ENCODE peak calls at places on chromosomes 2 and 18, in six cellular contexts. T, F, H, S, Y and V are unnamed samples.

GRCh38 chr2:156437272-156437671 is 1.1 kb downstream of the GPD2 start:
- DNase-seq in Y (no peak), S (no peak), H (no peak), F (no peak), T (peak), V (no peak)

GRCh38 chr2:112818094-112818902 is 18.3 kb downstream of the IL1B start:
- DNase-seq in Y (peak), F (no peak), H (no peak), T (no peak), S (no peak), V (no peak)

GRCh38 chr2:240739797-240740196 is 48.1 kb downstream of the AQP12A start:
- DNase-seq in S (no peak), F (no peak), Y (no peak), H (no peak), T (no peak), V (no peak)

GRCh38 chr2:236352761-236353593 is 88.8 kb upstream of the ASB18 start:
- DNase-seq in T (peak), Y (no peak), F (no peak), S (peak), H (no peak), V (no peak)

GRCh38 chr18:44781890-44782289 is 101.2 kb downstream of the SETBP1 start:
- DNase-seq in F (no peak), T (no peak), H (no peak), S (no peak), Y (no peak), V (no peak)

GRCh38 chr2:223929575-223930001 is 15.5 kb downstream of the WDFY1 start:
- DNase-seq in S (no peak), H (no peak), T (no peak), F (no peak), Y (peak), V (no peak)

GRCh38 chr18:11992096-11992785 is 10.9 kb downstream of the IMPA2 start:
- DNase-seq in T (no peak), Y (no peak), H (no peak), F (no peak), S (no peak), V (no peak)

GRCh38 chr18:29307231-29307630 is 1130.3 kb upstream of the CDH2 start:
- DNase-seq in T (no peak), F (no peak), Y (no peak), S (no peak), H (no peak), V (no peak)

GRCh38 chr2:171469176-171469575 is 35.1 kb downstream of the DCAF17 start:
- DNase-seq in S (no peak), T (no peak), H (no peak), F (no peak), Y (no peak), V (no peak)

GRCh38 chr2:230343747-230344146 is 16.8 kb downstream of the SP140L start:
- DNase-seq in S (no peak), H (no peak), Y (no peak), F (no peak), T (no peak), V (no peak)
- TF ChIP-seq CREB1 in S (no peak), H (no peak), Y (no peak), F (no peak), T (no peak), V (no peak)

GRCh38 chr2:234247453-234248180 is 197.1 kb downstream of the SPP2 start:
- DNase-seq in F (no peak), S (no peak), T (no peak), Y (no peak), H (no peak), V (no peak)

GRCh38 chr2:234242446-234242810 is 191.9 kb downstream of the SPP2 start:
- DNase-seq in T (no peak), Y (no peak), H (no peak), S (no peak), F (no peak), V (no peak)

GRCh38 chr2:234249006-234249405 is 198.5 kb downstream of the SPP2 start:
- DNase-seq in H (no peak), F (no peak), S (no peak), T (no peak), Y (no peak), V (no peak)

GRCh38 chr2:234243871-234244565 is 193.5 kb downstream of the SPP2 start:
- DNase-seq in Y (no peak), H (no peak), T (no peak), S (no peak), F (no peak), V (no peak)

GRCh38 chr2:234245945-234246344 is 195.4 kb downstream of the SPP2 start:
- DNase-seq in S (no peak), Y (no peak), T (no peak), F (no peak), H (no peak), V (no peak)
- TF ChIP-seq CREB1 in S (no peak), Y (no peak), T (no peak), F (no peak), H (no peak), V (no peak)

GRCh38 chr18:67919316-67919715 is 402.8 kb upstream of the DSEL start:
- DNase-seq in Y (no peak), S (no peak), F (no peak), H (no peak), T (no peak), V (no peak)

GRCh38 chr18:67916142-67916541 is 399.6 kb upstream of the DSEL start:
- DNase-seq in T (no peak), F (no peak), S (no peak), H (no peak), Y (no peak), V (no peak)
- TF ChIP-seq CREB1 in T (no peak), F (no peak), S (no peak), H (no peak), Y (no peak), V (no peak)

GRCh38 chr2:26768759-26769500 is 4.8 kb downstream of the SLC35F6 start:
- DNase-seq in Y (no peak), T (peak), H (no peak), S (no peak), F (no peak), V (no peak)
- TF ChIP-seq CREB1 in Y (no peak), T (peak), H (no peak), S (no peak), F (no peak), V (no peak)